ENCODE peak calls at places on chromosomes 6 and 20, in seven cellular contexts. K is H7, V is lower leg skin, R is SW 1271, X is occipital lobe, L is epithelial cell of esophagus, H is DMS153. F is an unnamed sample.

GRCh38 chr20:13449868-13450441 is 188.8 kb downstream of the TASP1 start:
- DNase-seq in L (no peak), H (no peak), K (no peak), R (no peak), V (no peak), X (no peak), F (no peak)

GRCh38 chr20:3203315-3204123 is 963 bp downstream of the DDRGK1 start:
- DNase-seq in H (peak), K (peak), V (no peak), R (no peak), X (no peak), L (peak), F (no peak)

GRCh38 chr6:26193467-26194328 is 106.5 kb downstream of the HFE start:
- DNase-seq in K (no peak), X (no peak), R (no peak), L (no peak), V (no peak), H (no peak), F (no peak)

GRCh38 chr20:22698443-22698842 is 114.1 kb upstream of the FOXA2 start:
- DNase-seq in H (no peak), R (no peak), V (no peak), X (no peak), L (peak), K (no peak), F (peak)

GRCh38 chr6:14857501-14857900 is 388.4 kb upstream of the JARID2 start:
- DNase-seq in L (no peak), V (no peak), H (no peak), X (no peak), R (no peak), K (no peak), F (no peak)

GRCh38 chr6:117448011-117448410 is 22.3 kb upstream of the ROS1 start:
- DNase-seq in K (no peak), R (no peak), X (no peak), L (no peak), H (no peak), V (no peak), F (no peak)

GRCh38 chr20:50189681-50190250 is 864 bp upstream of the CEBPB start:
- DNase-seq in K (peak), V (peak), X (no peak), R (no peak), L (no peak), H (peak), F (no peak)

GRCh38 chr6:1200706-1201105 is 111.2 kb upstream of the FOXQ1 start:
- DNase-seq in R (no peak), H (no peak), L (no peak), X (no peak), K (no peak), V (no peak), F (no peak)

GRCh38 chr20:9442858-9443257 is 71.5 kb upstream of the LAMP5 start:
- DNase-seq in K (no peak), H (peak), L (no peak), R (no peak), V (no peak), X (no peak), F (no peak)

GRCh38 chr20:58662142-58662473 is 11.0 kb downstream of the STX16 start:
- DNase-seq in R (no peak), X (no peak), K (no peak), L (no peak), H (no peak), V (no peak), F (no peak)

GRCh38 chr6:6591778-6592388 is 3.4 kb downstream of the LY86 start:
- DNase-seq in V (peak), X (no peak), L (no peak), R (no peak), K (no peak), H (no peak), F (no peak)

GRCh38 chr6:140379919-140380318 is 1005.5 kb upstream of the CITED2 start:
- DNase-seq in X (no peak), H (no peak), L (no peak), V (no peak), R (no peak), K (no peak), F (no peak)

GRCh38 chr6:120096861-120097260 is 747.3 kb upstream of the MAN1A1 start:
- DNase-seq in X (no peak), R (no peak), V (no peak), K (no peak), H (no peak), L (no peak), F (no peak)

GRCh38 chr6:113209315-113209714 is 647.8 kb upstream of the MARCKS start:
- DNase-seq in R (no peak), L (no peak), X (no peak), V (no peak), H (no peak), K (peak), F (no peak)

GRCh38 chr6:157982297-157982579 is 575 bp downstream of the SYNJ2 start:
- DNase-seq in X (no peak), L (peak), K (no peak), R (no peak), H (no peak), V (no peak), F (no peak)

GRCh38 chr20:13022401-13023170 is 13.8 kb downstream of the SPTLC3 start:
- DNase-seq in V (no peak), L (peak), H (no peak), K (no peak), R (no peak), X (no peak), F (peak)

GRCh38 chr6:123604067-123604466 is 32.7 kb downstream of the TRDN start:
- DNase-seq in V (no peak), K (no peak), L (no peak), R (no peak), X (no peak), H (no peak), F (no peak)

GRCh38 chr20:57167292-57167655 is 99.2 kb downstream of the BMP7 start:
- DNase-seq in K (no peak), L (no peak), V (no peak), H (no peak), R (no peak), X (no peak), F (no peak)

GRCh38 chr6:129667621-129668020 is 42.4 kb downstream of the ARHGAP18 start:
- DNase-seq in K (no peak), R (no peak), V (no peak), L (no peak), X (no peak), H (no peak), F (peak)

F was measured in fibroblast of pulmonary artery.